ENCODE peak calls at places on chromosomes 3 and 15, in ten cellular contexts. One of them, this sample, is unnamed.

GRCh38 chr15:66644815-66645345 is 57.2 kb upstream of the SMAD6 start:
- DNase-seq in endodermal cell: no peak
- DNase-seq in astrocyte of the spinal cord: peak
- DNase-seq in heart right ventricle: no peak
- DNase-seq in upper lobe of right lung: no peak
- DNase-seq in GM23338: no peak
- DNase-seq in brain microvascular endothelial cell: peak
- DNase-seq in activated CD8-positive, alpha-beta T cell treated with anti-CD3 and anti-CD28 coated beads for 36 hours: no peak
- DNase-seq in GM13977: no peak
- DNase-seq in lower lobe of right lung: no peak
- DNase-seq in this sample: no peak

GRCh38 chr15:79724312-79724711 is 172.5 kb downstream of the MTHFS start:
- DNase-seq in upper lobe of right lung: no peak
- DNase-seq in GM23338: no peak
- DNase-seq in endodermal cell: no peak
- DNase-seq in lower lobe of right lung: no peak
- DNase-seq in heart right ventricle: no peak
- DNase-seq in brain microvascular endothelial cell: peak
- DNase-seq in GM13977: no peak
- DNase-seq in activated CD8-positive, alpha-beta T cell treated with anti-CD3 and anti-CD28 coated beads for 36 hours: no peak
- DNase-seq in astrocyte of the spinal cord: peak
- DNase-seq in this sample: no peak

GRCh38 chr15:32688151-32688639 is 29.6 kb upstream of the GREM1 start:
- DNase-seq in astrocyte of the spinal cord: peak
- DNase-seq in lower lobe of right lung: no peak
- DNase-seq in GM13977: no peak
- DNase-seq in endodermal cell: no peak
- DNase-seq in brain microvascular endothelial cell: peak
- DNase-seq in heart right ventricle: no peak
- DNase-seq in upper lobe of right lung: peak
- DNase-seq in activated CD8-positive, alpha-beta T cell treated with anti-CD3 and anti-CD28 coated beads for 36 hours: no peak
- DNase-seq in GM23338: no peak
- DNase-seq in this sample: no peak

GRCh38 chr3:49839193-49839809 is 17.1 kb downstream of the TRAIP start:
- DNase-seq in lower lobe of right lung: peak
- DNase-seq in endodermal cell: peak
- DNase-seq in GM13977: peak
- DNase-seq in upper lobe of right lung: peak
- DNase-seq in GM23338: peak
- DNase-seq in brain microvascular endothelial cell: peak
- DNase-seq in activated CD8-positive, alpha-beta T cell treated with anti-CD3 and anti-CD28 coated beads for 36 hours: peak
- DNase-seq in heart right ventricle: peak
- DNase-seq in astrocyte of the spinal cord: peak
- DNase-seq in this sample: peak

GRCh38 chr3:62876064-62876463 is 848 bp upstream of the CADPS start:
- DNase-seq in activated CD8-positive, alpha-beta T cell treated with anti-CD3 and anti-CD28 coated beads for 36 hours: peak
- DNase-seq in GM23338: peak
- DNase-seq in astrocyte of the spinal cord: peak
- DNase-seq in GM13977: peak
- DNase-seq in upper lobe of right lung: peak
- DNase-seq in lower lobe of right lung: peak
- DNase-seq in heart right ventricle: peak
- DNase-seq in brain microvascular endothelial cell: peak
- DNase-seq in endodermal cell: peak
- DNase-seq in this sample: peak

GRCh38 chr3:45026957-45027356 is 854 bp downstream of the CLEC3B start:
- DNase-seq in upper lobe of right lung: no peak
- DNase-seq in GM23338: no peak
- DNase-seq in astrocyte of the spinal cord: peak
- DNase-seq in GM13977: no peak
- DNase-seq in brain microvascular endothelial cell: peak
- DNase-seq in lower lobe of right lung: peak
- DNase-seq in endodermal cell: no peak
- DNase-seq in activated CD8-positive, alpha-beta T cell treated with anti-CD3 and anti-CD28 coated beads for 36 hours: no peak
- DNase-seq in heart right ventricle: peak
- DNase-seq in this sample: no peak

GRCh38 chr15:78327442-78327841 is 12.7 kb upstream of the CRABP1 start:
- DNase-seq in endodermal cell: no peak
- DNase-seq in brain microvascular endothelial cell: no peak
- DNase-seq in GM13977: no peak
- DNase-seq in heart right ventricle: no peak
- DNase-seq in lower lobe of right lung: no peak
- DNase-seq in upper lobe of right lung: no peak
- DNase-seq in activated CD8-positive, alpha-beta T cell treated with anti-CD3 and anti-CD28 coated beads for 36 hours: no peak
- DNase-seq in GM23338: no peak
- DNase-seq in astrocyte of the spinal cord: no peak
- DNase-seq in this sample: no peak

GRCh38 chr3:31724681-31725080 is 192.0 kb downstream of the STT3B start:
- DNase-seq in activated CD8-positive, alpha-beta T cell treated with anti-CD3 and anti-CD28 coated beads for 36 hours: no peak
- DNase-seq in lower lobe of right lung: no peak
- DNase-seq in heart right ventricle: no peak
- DNase-seq in astrocyte of the spinal cord: no peak
- DNase-seq in brain microvascular endothelial cell: no peak
- DNase-seq in GM23338: peak
- DNase-seq in endodermal cell: no peak
- DNase-seq in GM13977: peak
- DNase-seq in upper lobe of right lung: no peak
- DNase-seq in this sample: peak

GRCh38 chr15:80778964-80779657 is at the start of gene CEMIP:
- DNase-seq in astrocyte of the spinal cord: peak
- DNase-seq in brain microvascular endothelial cell: peak
- DNase-seq in lower lobe of right lung: peak
- DNase-seq in heart right ventricle: peak
- DNase-seq in GM13977: peak
- DNase-seq in activated CD8-positive, alpha-beta T cell treated with anti-CD3 and anti-CD28 coated beads for 36 hours: peak
- DNase-seq in GM23338: peak
- DNase-seq in upper lobe of right lung: peak
- DNase-seq in endodermal cell: peak
- DNase-seq in this sample: peak

GRCh38 chr3:11536132-11536935 is 107.4 kb downstream of the VGLL4 start:
- DNase-seq in endodermal cell: peak
- DNase-seq in upper lobe of right lung: peak
- DNase-seq in GM13977: no peak
- DNase-seq in GM23338: no peak
- DNase-seq in astrocyte of the spinal cord: no peak
- DNase-seq in lower lobe of right lung: no peak
- DNase-seq in brain microvascular endothelial cell: no peak
- DNase-seq in heart right ventricle: no peak
- DNase-seq in activated CD8-positive, alpha-beta T cell treated with anti-CD3 and anti-CD28 coated beads for 36 hours: no peak
- DNase-seq in this sample: no peak

GRCh38 chr3:16300282-16300681 is 35.3 kb downstream of the OXNAD1 start:
- DNase-seq in heart right ventricle: no peak
- DNase-seq in activated CD8-positive, alpha-beta T cell treated with anti-CD3 and anti-CD28 coated beads for 36 hours: no peak
- DNase-seq in astrocyte of the spinal cord: no peak
- DNase-seq in brain microvascular endothelial cell: no peak
- DNase-seq in endodermal cell: no peak
- DNase-seq in GM13977: no peak
- DNase-seq in upper lobe of right lung: no peak
- DNase-seq in GM23338: no peak
- DNase-seq in lower lobe of right lung: no peak
- DNase-seq in this sample: no peak

GRCh38 chr3:133574260-133574881 is 885 bp downstream of the CDV3 start:
- DNase-seq in endodermal cell: peak
- DNase-seq in upper lobe of right lung: peak
- DNase-seq in astrocyte of the spinal cord: peak
- DNase-seq in heart right ventricle: peak
- DNase-seq in activated CD8-positive, alpha-beta T cell treated with anti-CD3 and anti-CD28 coated beads for 36 hours: peak
- DNase-seq in brain microvascular endothelial cell: peak
- DNase-seq in GM13977: peak
- DNase-seq in lower lobe of right lung: peak
- DNase-seq in GM23338: peak
- DNase-seq in this sample: peak
- TF ChIP-seq CTCF in endodermal cell: peak
- TF ChIP-seq CTCF in upper lobe of right lung: peak
- TF ChIP-seq CTCF in astrocyte of the spinal cord: no peak
- TF ChIP-seq CTCF in heart right ventricle: peak
- TF ChIP-seq CTCF in activated CD8-positive, alpha-beta T cell treated with anti-CD3 and anti-CD28 coated beads for 36 hours: no peak
- TF ChIP-seq CTCF in brain microvascular endothelial cell: peak
- TF ChIP-seq CTCF in GM13977: peak
- TF ChIP-seq CTCF in lower lobe of right lung: no peak
- TF ChIP-seq CTCF in GM23338: peak
- TF ChIP-seq CTCF in this sample: peak

GRCh38 chr15:51092480-51092879 is 2.2 kb downstream of the TNFAIP8L3 start:
- DNase-seq in heart right ventricle: no peak
- DNase-seq in lower lobe of right lung: no peak
- DNase-seq in GM23338: no peak
- DNase-seq in GM13977: no peak
- DNase-seq in upper lobe of right lung: no peak
- DNase-seq in endodermal cell: no peak
- DNase-seq in astrocyte of the spinal cord: no peak
- DNase-seq in brain microvascular endothelial cell: no peak
- DNase-seq in activated CD8-positive, alpha-beta T cell treated with anti-CD3 and anti-CD28 coated beads for 36 hours: no peak
- DNase-seq in this sample: no peak

GRCh38 chr15:51089041-51089440 is 5.7 kb downstream of the TNFAIP8L3 start:
- DNase-seq in GM13977: no peak
- DNase-seq in heart right ventricle: no peak
- DNase-seq in GM23338: no peak
- DNase-seq in endodermal cell: no peak
- DNase-seq in upper lobe of right lung: no peak
- DNase-seq in astrocyte of the spinal cord: no peak
- DNase-seq in brain microvascular endothelial cell: no peak
- DNase-seq in activated CD8-positive, alpha-beta T cell treated with anti-CD3 and anti-CD28 coated beads for 36 hours: no peak
- DNase-seq in lower lobe of right lung: no peak
- DNase-seq in this sample: no peak

GRCh38 chr15:51088585-51088984 is 6.1 kb downstream of the TNFAIP8L3 start:
- DNase-seq in activated CD8-positive, alpha-beta T cell treated with anti-CD3 and anti-CD28 coated beads for 36 hours: no peak
- DNase-seq in GM13977: no peak
- DNase-seq in brain microvascular endothelial cell: no peak
- DNase-seq in heart right ventricle: no peak
- DNase-seq in astrocyte of the spinal cord: no peak
- DNase-seq in upper lobe of right lung: no peak
- DNase-seq in GM23338: no peak
- DNase-seq in endodermal cell: peak
- DNase-seq in lower lobe of right lung: no peak
- DNase-seq in this sample: no peak

GRCh38 chr15:51089699-51090098 is 5.0 kb downstream of the TNFAIP8L3 start:
- DNase-seq in GM23338: no peak
- DNase-seq in astrocyte of the spinal cord: no peak
- DNase-seq in upper lobe of right lung: no peak
- DNase-seq in lower lobe of right lung: no peak
- DNase-seq in brain microvascular endothelial cell: no peak
- DNase-seq in GM13977: no peak
- DNase-seq in activated CD8-positive, alpha-beta T cell treated with anti-CD3 and anti-CD28 coated beads for 36 hours: no peak
- DNase-seq in endodermal cell: no peak
- DNase-seq in heart right ventricle: no peak
- DNase-seq in this sample: no peak

GRCh38 chr15:51090753-51091152 is 4.0 kb downstream of the TNFAIP8L3 start:
- DNase-seq in astrocyte of the spinal cord: no peak
- DNase-seq in endodermal cell: no peak
- DNase-seq in upper lobe of right lung: no peak
- DNase-seq in activated CD8-positive, alpha-beta T cell treated with anti-CD3 and anti-CD28 coated beads for 36 hours: no peak
- DNase-seq in brain microvascular endothelial cell: no peak
- DNase-seq in GM23338: no peak
- DNase-seq in lower lobe of right lung: no peak
- DNase-seq in heart right ventricle: no peak
- DNase-seq in GM13977: no peak
- DNase-seq in this sample: no peak
- TF ChIP-seq CTCF in astrocyte of the spinal cord: no peak
- TF ChIP-seq CTCF in endodermal cell: no peak
- TF ChIP-seq CTCF in upper lobe of right lung: no peak
- TF ChIP-seq CTCF in activated CD8-positive, alpha-beta T cell treated with anti-CD3 and anti-CD28 coated beads for 36 hours: no peak
- TF ChIP-seq CTCF in brain microvascular endothelial cell: no peak
- TF ChIP-seq CTCF in GM23338: no peak
- TF ChIP-seq CTCF in lower lobe of right lung: no peak
- TF ChIP-seq CTCF in heart right ventricle: no peak
- TF ChIP-seq CTCF in GM13977: no peak
- TF ChIP-seq CTCF in this sample: no peak

DNA sequence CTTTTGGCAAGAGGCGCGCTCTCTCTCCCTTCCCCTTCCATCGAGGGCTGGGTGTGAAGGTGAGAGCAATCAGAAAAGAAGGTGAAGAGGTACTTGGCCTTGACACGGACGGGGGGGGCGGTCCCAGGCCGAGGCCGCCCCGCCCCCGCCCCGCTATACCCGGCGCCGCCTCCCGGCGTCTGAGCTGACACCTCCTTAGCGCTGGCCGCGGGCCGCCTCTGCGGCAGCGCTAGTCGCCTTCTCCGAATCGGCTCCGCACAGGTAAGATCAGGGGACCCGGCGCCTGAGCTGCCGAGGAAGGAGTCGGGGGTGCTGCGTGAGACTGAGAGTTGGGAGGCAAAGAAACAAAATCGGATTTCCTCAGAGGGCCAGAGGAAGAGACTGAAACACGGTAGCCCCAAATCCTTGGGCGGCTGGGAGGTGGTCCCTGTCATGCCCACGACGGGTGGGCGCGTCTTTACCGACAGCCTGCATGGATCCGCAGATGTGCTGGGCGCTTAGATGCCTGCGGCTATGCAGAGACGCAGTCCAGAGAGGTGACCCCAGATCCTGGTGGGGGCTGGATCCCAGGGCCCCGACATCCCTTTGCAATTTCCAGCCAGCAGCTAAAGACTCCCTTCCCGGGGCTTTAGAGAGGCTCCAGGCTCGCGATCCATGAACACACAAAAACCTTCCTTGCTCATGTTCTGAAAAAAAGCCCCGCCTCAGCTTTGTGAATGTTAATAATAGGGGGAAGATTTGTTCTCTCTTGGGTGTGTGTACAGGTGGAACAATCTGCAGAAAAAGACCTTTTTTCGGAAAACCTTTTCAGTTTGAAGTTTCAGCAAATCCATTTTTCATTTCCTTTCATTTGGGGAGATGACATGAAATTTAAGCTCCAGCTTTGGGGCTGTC is at the start of gene ENTPD3:
- DNase-seq in upper lobe of right lung: peak
- DNase-seq in astrocyte of the spinal cord: no peak
- DNase-seq in GM23338: peak
- DNase-seq in lower lobe of right lung: peak
- DNase-seq in brain microvascular endothelial cell: no peak
- DNase-seq in endodermal cell: peak
- DNase-seq in heart right ventricle: peak
- DNase-seq in GM13977: no peak
- DNase-seq in activated CD8-positive, alpha-beta T cell treated with anti-CD3 and anti-CD28 coated beads for 36 hours: peak
- DNase-seq in this sample: peak
- TF ChIP-seq CTCF in upper lobe of right lung: no peak
- TF ChIP-seq CTCF in astrocyte of the spinal cord: no peak
- TF ChIP-seq CTCF in GM23338: no peak
- TF ChIP-seq CTCF in lower lobe of right lung: no peak
- TF ChIP-seq CTCF in brain microvascular endothelial cell: no peak
- TF ChIP-seq CTCF in endodermal cell: peak
- TF ChIP-seq CTCF in heart right ventricle: no peak
- TF ChIP-seq CTCF in GM13977: no peak
- TF ChIP-seq CTCF in activated CD8-positive, alpha-beta T cell treated with anti-CD3 and anti-CD28 coated beads for 36 hours: no peak
- TF ChIP-seq CTCF in this sample: no peak

GRCh38 chr3:163626753-163627152 is 1451.5 kb downstream of the SI start:
- DNase-seq in GM23338: no peak
- DNase-seq in lower lobe of right lung: no peak
- DNase-seq in endodermal cell: no peak
- DNase-seq in GM13977: no peak
- DNase-seq in activated CD8-positive, alpha-beta T cell treated with anti-CD3 and anti-CD28 coated beads for 36 hours: no peak
- DNase-seq in brain microvascular endothelial cell: no peak
- DNase-seq in astrocyte of the spinal cord: no peak
- DNase-seq in heart right ventricle: no peak
- DNase-seq in upper lobe of right lung: no peak
- DNase-seq in this sample: no peak

GRCh38 chr3:163622384-163622783 is 1455.9 kb downstream of the SI start:
- DNase-seq in GM23338: peak
- DNase-seq in astrocyte of the spinal cord: no peak
- DNase-seq in activated CD8-positive, alpha-beta T cell treated with anti-CD3 and anti-CD28 coated beads for 36 hours: no peak
- DNase-seq in brain microvascular endothelial cell: peak
- DNase-seq in lower lobe of right lung: no peak
- DNase-seq in endodermal cell: peak
- DNase-seq in upper lobe of right lung: no peak
- DNase-seq in heart right ventricle: no peak
- DNase-seq in GM13977: no peak
- DNase-seq in this sample: no peak
- TF ChIP-seq CTCF in GM23338: peak
- TF ChIP-seq CTCF in astrocyte of the spinal cord: no peak
- TF ChIP-seq CTCF in activated CD8-positive, alpha-beta T cell treated with anti-CD3 and anti-CD28 coated beads for 36 hours: no peak
- TF ChIP-seq CTCF in brain microvascular endothelial cell: peak
- TF ChIP-seq CTCF in lower lobe of right lung: no peak
- TF ChIP-seq CTCF in endodermal cell: peak
- TF ChIP-seq CTCF in upper lobe of right lung: no peak
- TF ChIP-seq CTCF in heart right ventricle: no peak
- TF ChIP-seq CTCF in GM13977: no peak
- TF ChIP-seq CTCF in this sample: no peak